ENCODE peak calls at places on chromosome 16, in nine cellular contexts. O is AG10803, F is kidney, U is gastrocnemius medialis, J is progenitor cell of endocrine pancreas, H is nephron progenitor cell, Z is mammary epithelial cell, K is AG04450, X is A549. L is an unnamed sample.

GRCh38 chr16:87273471-87274030 is 43.6 kb downstream of the C16orf95 start:
- DNase-seq in Z (no peak), K (no peak), F (no peak), O (no peak), X (no peak), J (no peak), H (no peak), U (no peak), L (no peak)

GRCh38 chr16:84599528-84600202 is 18.2 kb downstream of the COTL1 start:
- DNase-seq in O (peak), F (peak), U (no peak), K (peak), H (peak), X (peak), J (no peak), Z (peak), L (peak)

GRCh38 chr16:8565498-8565897 is 24.8 kb downstream of the TMEM114 start:
- DNase-seq in H (peak), O (no peak), Z (no peak), J (no peak), X (no peak), K (no peak), U (no peak), F (no peak), L (no peak)

GRCh38 chr16:46886764-46887523 is 2.8 kb downstream of the GPT2 start:
- DNase-seq in U (no peak), F (no peak), J (no peak), Z (no peak), K (no peak), H (no peak), X (no peak), O (no peak), L (no peak)

GRCh38 chr16:82092711-82093110 is 57.7 kb downstream of the HSD17B2 start:
- DNase-seq in F (no peak), X (no peak), K (no peak), O (peak), J (no peak), Z (no peak), H (no peak), U (no peak), L (no peak)

GRCh38 chr16:85029413-85029794 is 1.8 kb downstream of the KIAA0513 start:
- DNase-seq in F (no peak), Z (peak), J (no peak), X (no peak), O (peak), H (no peak), U (no peak), K (no peak), L (peak)

GRCh38 chr16:528111-529011 is 849 bp downstream of the CAPN15 start:
- DNase-seq in X (peak), Z (peak), K (no peak), H (peak), U (no peak), F (no peak), J (no peak), O (peak), L (no peak)

GRCh38 chr16:84323626-84324025 is 28.9 kb downstream of the WFDC1 start:
- DNase-seq in H (no peak), O (peak), X (no peak), U (no peak), Z (peak), J (no peak), K (no peak), F (no peak), L (no peak)

GRCh38 chr16:71645450-71645849 is 19.5 kb downstream of the MARVELD3 start:
- DNase-seq in Z (peak), X (peak), H (no peak), K (no peak), U (no peak), O (peak), F (no peak), J (no peak), L (peak)

GRCh38 chr16:81004646-81005353 is 1.9 kb downstream of the CMC2 start:
- DNase-seq in J (no peak), U (no peak), F (no peak), O (peak), Z (peak), H (peak), X (peak), K (peak), L (peak)

GRCh38 chr16:88650749-88651275 is at the start of gene CYBA:
- DNase-seq in O (peak), X (peak), J (no peak), Z (no peak), H (peak), F (peak), K (no peak), U (peak), L (peak)

GRCh38 chr16:57591086-57591869 is 37.2 kb upstream of the ADGRG1 start:
- DNase-seq in H (peak), Z (peak), X (peak), J (peak), U (no peak), O (peak), K (no peak), F (peak), L (peak)

GRCh38 chr16:56961386-56961785 is 364 bp upstream of the CETP start:
- DNase-seq in X (no peak), F (no peak), K (no peak), J (no peak), Z (no peak), H (no peak), U (no peak), O (no peak), L (no peak)

GRCh38 chr16:22797551-22797950 is 16.4 kb upstream of the HS3ST2 start:
- DNase-seq in K (no peak), J (no peak), U (no peak), F (no peak), Z (peak), X (no peak), H (no peak), O (no peak), L (no peak)

GRCh38 chr16:47492428-47493357 is 31.6 kb downstream of the PHKB start:
- DNase-seq in K (no peak), H (no peak), U (peak), O (peak), F (peak), Z (no peak), J (no peak), X (no peak), L (peak)

GRCh38 chr16:23835390-23836077 is at the start of gene PRKCB:
- DNase-seq in F (peak), Z (peak), U (peak), J (peak), H (peak), K (no peak), O (peak), X (peak), L (peak)

GRCh38 chr16:19907161-19907992 is 22.7 kb upstream of the GPRC5B start:
- DNase-seq in J (peak), O (peak), U (no peak), K (peak), Z (peak), X (peak), F (peak), H (peak), L (peak)

GRCh38 chr16:31385680-31386079 is 7.5 kb upstream of the ITGAD start:
- DNase-seq in J (no peak), K (no peak), O (no peak), X (no peak), Z (peak), F (no peak), U (no peak), H (no peak), L (no peak)

GRCh38 chr16:83021049-83021448 is 394.3 kb downstream of the CDH13 start:
- DNase-seq in Z (no peak), O (no peak), X (no peak), K (no peak), U (no peak), J (no peak), F (no peak), H (no peak), L (no peak)

GRCh38 chr16:20944861-20945390 is 44.4 kb downstream of the LYRM1 start:
- DNase-seq in H (no peak), U (no peak), K (no peak), X (no peak), J (no peak), Z (peak), F (no peak), O (no peak), L (no peak)
- TF ChIP-seq CTCF in H (no peak), U (no peak), K (no peak), X (no peak), J (no peak), Z (peak), F (peak), O (no peak), L (no peak)

GRCh38 chr16:17770104-17770503 is 299.3 kb upstream of the XYLT1 start:
- DNase-seq in O (no peak), Z (no peak), J (no peak), K (no peak), H (no peak), X (no peak), U (no peak), F (no peak), L (no peak)

GRCh38 chr16:17773698-17774101 is 302.9 kb upstream of the XYLT1 start:
- DNase-seq in H (no peak), U (no peak), X (no peak), J (no peak), K (no peak), Z (no peak), O (peak), F (no peak), L (no peak)

GRCh38 chr16:17766012-17766411 is 295.3 kb upstream of the XYLT1 start:
- DNase-seq in X (no peak), J (no peak), H (no peak), F (no peak), O (no peak), Z (no peak), K (no peak), U (no peak), L (no peak)

DNA sequence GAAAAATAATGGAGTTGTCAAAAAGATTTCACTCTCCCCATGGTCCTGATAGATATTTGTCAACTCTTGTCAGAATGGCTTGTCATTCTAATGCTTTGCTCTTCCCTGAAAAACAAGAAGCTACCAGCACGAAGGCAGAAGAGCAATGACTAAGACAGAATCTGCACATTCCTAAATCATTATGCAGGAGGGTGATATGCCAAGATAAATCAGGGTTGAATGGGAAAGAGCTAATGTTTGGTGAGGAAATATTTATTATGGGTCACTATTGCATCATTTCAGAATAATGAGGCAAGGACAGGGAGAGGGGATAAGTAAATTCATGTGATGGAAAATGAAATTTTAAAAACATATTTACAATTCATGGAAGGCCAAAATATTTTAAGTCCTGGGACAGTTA is 297.5 kb upstream of the XYLT1 start:
- DNase-seq in U (no peak), H (no peak), F (no peak), Z (peak), O (peak), J (no peak), K (no peak), X (no peak), L (no peak)
- TF ChIP-seq CTCF in U (no peak), H (no peak), F (no peak), Z (no peak), O (no peak), J (no peak), K (no peak), X (no peak), L (no peak)

GRCh38 chr16:48864055-48864454 is 254.1 kb upstream of the N4BP1 start:
- DNase-seq in X (no peak), F (no peak), J (no peak), Z (no peak), K (no peak), U (no peak), H (no peak), O (no peak), L (no peak)

GRCh38 chr16:48865511-48865910 is 255.5 kb upstream of the N4BP1 start:
- DNase-seq in H (no peak), Z (no peak), X (no peak), U (no peak), F (no peak), J (no peak), O (no peak), K (no peak), L (no peak)

GRCh38 chr16:48860341-48860740 is 250.4 kb upstream of the N4BP1 start:
- DNase-seq in Z (peak), H (no peak), X (no peak), F (no peak), K (no peak), O (peak), J (no peak), U (no peak), L (no peak)

DNA sequence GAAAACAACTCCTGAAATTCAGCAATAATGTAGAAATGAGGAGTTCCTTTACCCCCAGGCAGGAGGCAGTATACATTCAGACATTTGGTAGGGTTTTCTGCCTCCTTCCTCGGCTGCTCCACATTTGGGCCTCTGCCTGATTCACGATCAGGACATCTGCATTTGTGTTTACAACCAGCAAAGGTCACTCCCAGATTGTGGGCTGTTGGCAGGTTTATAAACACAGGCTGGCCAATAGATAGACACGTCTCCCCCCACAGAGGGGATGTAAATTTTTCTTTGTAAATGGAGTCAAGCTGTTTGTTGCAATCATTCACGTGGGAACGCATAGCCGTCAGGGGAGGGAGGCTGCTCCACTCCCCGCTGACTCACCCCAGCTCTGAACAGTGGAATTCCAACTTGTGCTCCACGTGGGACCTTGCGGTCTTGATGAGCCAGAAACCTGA is 252.1 kb upstream of the N4BP1 start:
- DNase-seq in F (no peak), X (peak), J (no peak), K (peak), U (no peak), H (peak), Z (peak), O (peak), L (no peak)
- TF ChIP-seq CTCF in F (no peak), X (no peak), J (peak), K (peak), U (no peak), H (peak), Z (peak), O (peak), L (no peak)

DNA sequence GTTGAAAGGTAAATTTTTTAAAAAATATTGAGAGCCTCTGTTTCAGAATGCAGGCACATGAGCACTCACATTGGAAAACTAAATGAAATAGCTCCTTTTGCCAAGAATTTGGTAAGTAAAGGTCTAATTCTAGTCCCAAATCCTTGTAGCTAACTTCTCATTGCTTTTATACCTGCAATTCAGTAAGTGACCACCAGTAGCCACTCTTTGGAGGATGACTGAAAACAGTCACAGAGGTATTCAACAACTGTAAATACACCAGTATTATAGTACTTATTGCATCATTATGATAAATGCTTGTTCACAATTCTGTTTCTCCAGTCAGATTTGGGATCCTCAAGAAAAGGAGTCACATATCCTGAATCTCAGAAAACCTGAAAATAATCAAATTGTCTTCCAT is 562.4 kb upstream of the CDH11 start:
- DNase-seq in U (no peak), K (no peak), Z (no peak), H (no peak), O (no peak), X (no peak), F (no peak), J (no peak), L (no peak)
- TF ChIP-seq CTCF in U (no peak), K (peak), Z (peak), H (no peak), O (peak), X (no peak), F (no peak), J (no peak), L (no peak)

GRCh38 chr16:28063611-28064061 is at the start of gene GSG1L:
- DNase-seq in X (no peak), J (no peak), O (no peak), H (peak), K (no peak), U (no peak), Z (no peak), F (no peak), L (peak)
- TF ChIP-seq CTCF in X (peak), J (peak), O (no peak), H (peak), K (no peak), U (no peak), Z (no peak), F (no peak), L (no peak)

DNA sequence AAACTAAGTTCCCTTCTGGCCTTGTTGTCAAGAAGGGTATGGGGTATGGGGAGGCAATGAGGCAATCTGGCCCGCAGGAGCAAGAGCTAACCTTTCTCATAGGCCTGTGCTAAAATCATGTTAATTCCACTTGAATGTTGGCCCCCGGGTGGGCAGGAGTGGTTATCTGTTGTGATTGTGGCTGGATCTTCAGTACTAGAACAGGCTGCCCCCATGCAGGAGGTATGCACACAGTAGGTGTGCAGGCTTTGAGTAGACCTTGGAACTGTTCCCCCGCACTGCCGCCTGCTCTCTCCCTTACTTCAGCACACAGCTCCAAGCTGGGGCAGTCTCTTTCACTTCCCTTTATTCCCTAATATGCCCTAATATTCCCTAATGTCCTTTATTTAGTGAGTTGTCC is 52.4 kb upstream of the TANGO6 start:
- DNase-seq in J (no peak), X (no peak), Z (no peak), U (no peak), O (no peak), K (no peak), H (no peak), F (no peak), L (no peak)
- TF ChIP-seq CTCF in J (no peak), X (no peak), Z (no peak), U (no peak), O (no peak), K (no peak), H (no peak), F (no peak), L (no peak)

GRCh38 chr16:52863000-52863399 is 189.7 kb downstream of the CHD9NB start:
- DNase-seq in F (no peak), O (no peak), K (no peak), Z (no peak), J (no peak), H (no peak), X (no peak), U (no peak), L (no peak)

DNA sequence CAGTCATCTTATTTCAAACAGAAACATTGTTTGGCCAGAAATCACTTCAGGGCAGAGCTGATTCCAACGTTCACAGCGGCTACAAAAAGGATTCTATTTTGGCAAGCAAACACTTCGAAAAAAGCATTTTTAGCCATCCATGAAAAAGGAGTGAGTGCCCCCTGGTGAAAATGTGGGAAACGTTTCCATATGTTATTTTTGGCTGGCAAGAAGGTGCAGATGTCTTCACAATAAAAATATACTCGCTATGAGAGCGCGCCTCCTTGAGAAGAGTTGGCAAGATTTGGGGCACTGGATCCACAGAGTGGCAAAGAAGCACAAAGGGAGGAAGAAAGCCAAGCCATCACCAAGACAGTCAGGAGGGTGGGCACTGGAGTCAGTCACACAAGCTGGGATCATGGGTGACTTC is 191.1 kb downstream of the CHD9NB start:
- DNase-seq in K (no peak), Z (peak), H (peak), O (no peak), F (no peak), J (peak), X (peak), U (no peak), L (no peak)
- TF ChIP-seq CTCF in K (no peak), Z (peak), H (peak), O (no peak), F (peak), J (peak), X (peak), U (no peak), L (no peak)

DNA sequence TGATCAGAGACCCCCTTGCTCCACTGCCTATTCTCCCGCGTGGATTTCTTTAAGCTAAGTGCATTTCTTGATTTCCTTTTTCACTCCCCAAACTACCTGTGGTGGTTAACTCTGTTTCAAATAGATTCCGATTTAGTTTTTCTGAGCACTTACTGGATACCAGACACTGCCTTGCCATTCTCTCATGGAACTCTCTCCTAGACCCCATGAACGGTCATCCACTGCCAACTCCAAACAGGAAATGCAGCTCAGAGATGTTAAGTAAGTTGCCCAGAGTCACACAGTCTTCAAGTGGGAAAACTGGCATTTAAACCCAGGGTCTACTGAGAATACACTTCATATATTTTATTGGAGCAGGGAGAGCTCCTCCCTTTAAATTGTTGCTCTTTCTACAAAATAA is 199.4 kb downstream of the MAF start:
- DNase-seq in O (no peak), F (no peak), Z (no peak), K (no peak), X (no peak), J (no peak), H (no peak), U (no peak), L (no peak)
- TF ChIP-seq CTCF in O (no peak), F (no peak), Z (no peak), K (no peak), X (no peak), J (no peak), H (no peak), U (no peak), L (no peak)